ENCODE peak calls at places on chromosome 3, in seven cellular contexts. One of them, this sample, is unnamed.

GRCh38 chr3:62888180-62888579 is 13.0 kb upstream of the CADPS start:
- DNase-seq in mucosa of descending colon: no peak
- DNase-seq in stimulated activated naive CD8-positive, alpha-beta T cell treated with anti-CD3 and anti-CD28 coated beads, Interleukin-15, Interleukin-2, amounts not matched to agents 100 U/mL and 50 U/mL, for 24 hours: no peak
- DNase-seq in stromal cell of bone marrow: no peak
- DNase-seq in adrenal gland: no peak
- DNase-seq in fibroblast of the aortic adventitia: no peak
- DNase-seq in NCI-H1092: no peak
- DNase-seq in this sample: no peak

GRCh38 chr3:77042892-77043291 is 3.0 kb downstream of the ROBO2 start:
- DNase-seq in mucosa of descending colon: no peak
- DNase-seq in stimulated activated naive CD8-positive, alpha-beta T cell treated with anti-CD3 and anti-CD28 coated beads, Interleukin-15, Interleukin-2, amounts not matched to agents 100 U/mL and 50 U/mL, for 24 hours: no peak
- DNase-seq in stromal cell of bone marrow: no peak
- DNase-seq in adrenal gland: no peak
- DNase-seq in fibroblast of the aortic adventitia: no peak
- DNase-seq in NCI-H1092: no peak
- DNase-seq in this sample: no peak

GRCh38 chr3:134251731-134252391 is 1.2 kb upstream of the RYK start:
- DNase-seq in mucosa of descending colon: no peak
- DNase-seq in stimulated activated naive CD8-positive, alpha-beta T cell treated with anti-CD3 and anti-CD28 coated beads, Interleukin-15, Interleukin-2, amounts not matched to agents 100 U/mL and 50 U/mL, for 24 hours: no peak
- DNase-seq in stromal cell of bone marrow: no peak
- DNase-seq in adrenal gland: peak; percentile 29
- DNase-seq in fibroblast of the aortic adventitia: no peak
- DNase-seq in NCI-H1092: no peak
- DNase-seq in this sample: peak; percentile 56

GRCh38 chr3:46440531-46441294 is 24.0 kb downstream of the LTF start:
- DNase-seq in mucosa of descending colon: no peak
- DNase-seq in stimulated activated naive CD8-positive, alpha-beta T cell treated with anti-CD3 and anti-CD28 coated beads, Interleukin-15, Interleukin-2, amounts not matched to agents 100 U/mL and 50 U/mL, for 24 hours: peak; percentile 23
- DNase-seq in stromal cell of bone marrow: no peak
- DNase-seq in adrenal gland: no peak
- DNase-seq in fibroblast of the aortic adventitia: no peak
- DNase-seq in NCI-H1092: no peak
- DNase-seq in this sample: no peak

GRCh38 chr3:123941150-123941941 is 19.7 kb downstream of the CCDC14 start:
- DNase-seq in mucosa of descending colon: no peak
- DNase-seq in stimulated activated naive CD8-positive, alpha-beta T cell treated with anti-CD3 and anti-CD28 coated beads, Interleukin-15, Interleukin-2, amounts not matched to agents 100 U/mL and 50 U/mL, for 24 hours: no peak
- DNase-seq in stromal cell of bone marrow: no peak
- DNase-seq in adrenal gland: no peak
- DNase-seq in fibroblast of the aortic adventitia: peak; percentile 46
- DNase-seq in NCI-H1092: no peak
- DNase-seq in this sample: no peak

GRCh38 chr3:141353652-141354495 is 14.4 kb upstream of the ZBTB38 start:
- DNase-seq in mucosa of descending colon: no peak
- DNase-seq in stimulated activated naive CD8-positive, alpha-beta T cell treated with anti-CD3 and anti-CD28 coated beads, Interleukin-15, Interleukin-2, amounts not matched to agents 100 U/mL and 50 U/mL, for 24 hours: no peak
- DNase-seq in stromal cell of bone marrow: no peak
- DNase-seq in adrenal gland: no peak
- DNase-seq in fibroblast of the aortic adventitia: peak; percentile 34
- DNase-seq in NCI-H1092: no peak
- DNase-seq in this sample: no peak

GRCh38 chr3:137866001-137866400 is 101.9 kb downstream of the SOX14 start:
- DNase-seq in mucosa of descending colon: no peak
- DNase-seq in stimulated activated naive CD8-positive, alpha-beta T cell treated with anti-CD3 and anti-CD28 coated beads, Interleukin-15, Interleukin-2, amounts not matched to agents 100 U/mL and 50 U/mL, for 24 hours: no peak
- DNase-seq in stromal cell of bone marrow: no peak
- DNase-seq in adrenal gland: no peak
- DNase-seq in fibroblast of the aortic adventitia: no peak
- DNase-seq in NCI-H1092: no peak
- DNase-seq in this sample: no peak

GRCh38 chr3:14508966-14509795 is 31.0 kb downstream of the GRIP2 start:
- DNase-seq in mucosa of descending colon: peak; percentile 64
- DNase-seq in stimulated activated naive CD8-positive, alpha-beta T cell treated with anti-CD3 and anti-CD28 coated beads, Interleukin-15, Interleukin-2, amounts not matched to agents 100 U/mL and 50 U/mL, for 24 hours: peak; percentile 86
- DNase-seq in stromal cell of bone marrow: no peak
- DNase-seq in adrenal gland: peak; percentile 28
- DNase-seq in fibroblast of the aortic adventitia: peak; percentile 42
- DNase-seq in NCI-H1092: peak; percentile 54
- DNase-seq in this sample: peak; percentile 84

GRCh38 chr3:157417247-157417646 is 19.4 kb upstream of the PTX3 start:
- DNase-seq in mucosa of descending colon: no peak
- DNase-seq in stimulated activated naive CD8-positive, alpha-beta T cell treated with anti-CD3 and anti-CD28 coated beads, Interleukin-15, Interleukin-2, amounts not matched to agents 100 U/mL and 50 U/mL, for 24 hours: no peak
- DNase-seq in stromal cell of bone marrow: no peak
- DNase-seq in adrenal gland: no peak
- DNase-seq in fibroblast of the aortic adventitia: peak; percentile 21
- DNase-seq in NCI-H1092: no peak
- DNase-seq in this sample: no peak

GRCh38 chr3:133948131-133948810 is 52.6 kb upstream of the RAB6B start:
- DNase-seq in mucosa of descending colon: no peak
- DNase-seq in stimulated activated naive CD8-positive, alpha-beta T cell treated with anti-CD3 and anti-CD28 coated beads, Interleukin-15, Interleukin-2, amounts not matched to agents 100 U/mL and 50 U/mL, for 24 hours: no peak
- DNase-seq in stromal cell of bone marrow: no peak
- DNase-seq in adrenal gland: no peak
- DNase-seq in fibroblast of the aortic adventitia: peak; percentile 23
- DNase-seq in NCI-H1092: no peak
- DNase-seq in this sample: no peak

GRCh38 chr3:176941674-176942073 is 255.6 kb downstream of the TBL1XR1 start:
- DNase-seq in mucosa of descending colon: no peak
- DNase-seq in stimulated activated naive CD8-positive, alpha-beta T cell treated with anti-CD3 and anti-CD28 coated beads, Interleukin-15, Interleukin-2, amounts not matched to agents 100 U/mL and 50 U/mL, for 24 hours: no peak
- DNase-seq in stromal cell of bone marrow: peak; percentile 44
- DNase-seq in adrenal gland: no peak
- DNase-seq in fibroblast of the aortic adventitia: peak; percentile 11
- DNase-seq in NCI-H1092: no peak
- DNase-seq in this sample: no peak

GRCh38 chr3:169146866-169147245 is 516.7 kb downstream of the MECOM start:
- DNase-seq in mucosa of descending colon: no peak
- DNase-seq in stimulated activated naive CD8-positive, alpha-beta T cell treated with anti-CD3 and anti-CD28 coated beads, Interleukin-15, Interleukin-2, amounts not matched to agents 100 U/mL and 50 U/mL, for 24 hours: no peak
- DNase-seq in stromal cell of bone marrow: no peak
- DNase-seq in adrenal gland: no peak
- DNase-seq in fibroblast of the aortic adventitia: peak; percentile 67
- DNase-seq in NCI-H1092: no peak
- DNase-seq in this sample: no peak

GRCh38 chr3:13073042-13073906 is at the start of gene IQSEC1:
- DNase-seq in mucosa of descending colon: peak; percentile 82
- DNase-seq in stimulated activated naive CD8-positive, alpha-beta T cell treated with anti-CD3 and anti-CD28 coated beads, Interleukin-15, Interleukin-2, amounts not matched to agents 100 U/mL and 50 U/mL, for 24 hours: peak; percentile 82
- DNase-seq in stromal cell of bone marrow: no peak
- DNase-seq in adrenal gland: no peak
- DNase-seq in fibroblast of the aortic adventitia: no peak
- DNase-seq in NCI-H1092: peak; percentile 75
- DNase-seq in this sample: peak; percentile 35

GRCh38 chr3:58577269-58577821 is at the start of gene FAM107A:
- DNase-seq in mucosa of descending colon: no peak
- DNase-seq in stimulated activated naive CD8-positive, alpha-beta T cell treated with anti-CD3 and anti-CD28 coated beads, Interleukin-15, Interleukin-2, amounts not matched to agents 100 U/mL and 50 U/mL, for 24 hours: no peak
- DNase-seq in stromal cell of bone marrow: peak; percentile 31
- DNase-seq in adrenal gland: peak; percentile 19
- DNase-seq in fibroblast of the aortic adventitia: peak; percentile 85
- DNase-seq in NCI-H1092: no peak
- DNase-seq in this sample: peak; percentile 58

GRCh38 chr3:41574900-41575299 is 375.6 kb downstream of the CTNNB1 start:
- DNase-seq in mucosa of descending colon: no peak
- DNase-seq in stimulated activated naive CD8-positive, alpha-beta T cell treated with anti-CD3 and anti-CD28 coated beads, Interleukin-15, Interleukin-2, amounts not matched to agents 100 U/mL and 50 U/mL, for 24 hours: no peak
- DNase-seq in stromal cell of bone marrow: peak; percentile 2
- DNase-seq in adrenal gland: no peak
- DNase-seq in fibroblast of the aortic adventitia: no peak
- DNase-seq in NCI-H1092: no peak
- DNase-seq in this sample: no peak

GRCh38 chr3:35120026-35120425 is 519.3 kb upstream of the ARPP21 start:
- DNase-seq in mucosa of descending colon: no peak
- DNase-seq in stimulated activated naive CD8-positive, alpha-beta T cell treated with anti-CD3 and anti-CD28 coated beads, Interleukin-15, Interleukin-2, amounts not matched to agents 100 U/mL and 50 U/mL, for 24 hours: no peak
- DNase-seq in stromal cell of bone marrow: no peak
- DNase-seq in adrenal gland: no peak
- DNase-seq in fibroblast of the aortic adventitia: no peak
- DNase-seq in NCI-H1092: no peak
- DNase-seq in this sample: no peak

GRCh38 chr3:48595075-48595525 is at the start of gene COL7A1:
- DNase-seq in mucosa of descending colon: no peak
- DNase-seq in stimulated activated naive CD8-positive, alpha-beta T cell treated with anti-CD3 and anti-CD28 coated beads, Interleukin-15, Interleukin-2, amounts not matched to agents 100 U/mL and 50 U/mL, for 24 hours: no peak
- DNase-seq in stromal cell of bone marrow: no peak
- DNase-seq in adrenal gland: no peak
- DNase-seq in fibroblast of the aortic adventitia: no peak
- DNase-seq in NCI-H1092: no peak
- DNase-seq in this sample: no peak

GRCh38 chr3:10917176-10917575 is 75.4 kb upstream of the SLC6A1 start:
- DNase-seq in mucosa of descending colon: no peak
- DNase-seq in stimulated activated naive CD8-positive, alpha-beta T cell treated with anti-CD3 and anti-CD28 coated beads, Interleukin-15, Interleukin-2, amounts not matched to agents 100 U/mL and 50 U/mL, for 24 hours: no peak
- DNase-seq in stromal cell of bone marrow: no peak
- DNase-seq in adrenal gland: no peak
- DNase-seq in fibroblast of the aortic adventitia: peak; percentile 36
- DNase-seq in NCI-H1092: no peak
- DNase-seq in this sample: no peak

GRCh38 chr3:172060234-172060633 is 20.9 kb downstream of the FNDC3B start:
- DNase-seq in mucosa of descending colon: no peak
- DNase-seq in stimulated activated naive CD8-positive, alpha-beta T cell treated with anti-CD3 and anti-CD28 coated beads, Interleukin-15, Interleukin-2, amounts not matched to agents 100 U/mL and 50 U/mL, for 24 hours: no peak
- DNase-seq in stromal cell of bone marrow: no peak
- DNase-seq in adrenal gland: no peak
- DNase-seq in fibroblast of the aortic adventitia: no peak
- DNase-seq in NCI-H1092: no peak
- DNase-seq in this sample: no peak

GRCh38 chr3:22959593-22959992 is 243.5 kb upstream of the UBE2E2 start:
- DNase-seq in mucosa of descending colon: no peak
- DNase-seq in stimulated activated naive CD8-positive, alpha-beta T cell treated with anti-CD3 and anti-CD28 coated beads, Interleukin-15, Interleukin-2, amounts not matched to agents 100 U/mL and 50 U/mL, for 24 hours: no peak
- DNase-seq in stromal cell of bone marrow: no peak
- DNase-seq in adrenal gland: no peak
- DNase-seq in fibroblast of the aortic adventitia: no peak
- DNase-seq in NCI-H1092: no peak
- DNase-seq in this sample: no peak

GRCh38 chr3:188465311-188465710 is 311.4 kb downstream of the LPP start:
- DNase-seq in mucosa of descending colon: no peak
- DNase-seq in stimulated activated naive CD8-positive, alpha-beta T cell treated with anti-CD3 and anti-CD28 coated beads, Interleukin-15, Interleukin-2, amounts not matched to agents 100 U/mL and 50 U/mL, for 24 hours: no peak
- DNase-seq in stromal cell of bone marrow: no peak
- DNase-seq in adrenal gland: no peak
- DNase-seq in fibroblast of the aortic adventitia: no peak
- DNase-seq in NCI-H1092: no peak
- DNase-seq in this sample: no peak

GRCh38 chr3:193997228-193998192 is 138.4 kb upstream of the HES1 start:
- DNase-seq in mucosa of descending colon: no peak
- DNase-seq in stimulated activated naive CD8-positive, alpha-beta T cell treated with anti-CD3 and anti-CD28 coated beads, Interleukin-15, Interleukin-2, amounts not matched to agents 100 U/mL and 50 U/mL, for 24 hours: no peak
- DNase-seq in stromal cell of bone marrow: no peak
- DNase-seq in adrenal gland: no peak
- DNase-seq in fibroblast of the aortic adventitia: no peak
- DNase-seq in NCI-H1092: no peak
- DNase-seq in this sample: no peak

This sample was measured in ovary.